ENCODE peak calls at places on chromosomes 1 and 21, in nine cellular contexts. N, E, S, J, M, K, O, L and F are unnamed samples.

GRCh38 chr1:94191216-94191615 is 46.2 kb downstream of the ARHGAP29 start:
- DNase-seq in J (no peak), E (no peak), N (no peak), L (no peak), O (no peak), K (no peak), S (no peak), M (no peak), F (no peak)

GRCh38 chr1:33455537-33456301 is 16.7 kb upstream of the ZSCAN20 start:
- DNase-seq in M (peak; percentile 49), E (peak; percentile 32), S (peak; percentile 74), O (peak; percentile 77), N (no peak), J (no peak), K (no peak), L (no peak), F (peak; percentile 83)

GRCh38 chr1:217133958-217134856 is 411.0 kb upstream of the ESRRG start:
- DNase-seq in S (no peak), L (no peak), N (no peak), E (no peak), J (no peak), M (no peak), K (no peak), O (no peak), F (no peak)

GRCh38 chr1:89952021-89952995 is 42.6 kb upstream of the ZNF326 start:
- DNase-seq in M (no peak), J (peak; percentile 53), L (no peak), S (no peak), N (no peak), O (no peak), K (no peak), E (no peak), F (no peak)

GRCh38 chr1:185789846-185790735 is 55.9 kb downstream of the HMCN1 start:
- DNase-seq in M (no peak), J (no peak), S (peak; percentile 25), K (no peak), L (no peak), N (no peak), E (no peak), O (no peak), F (no peak)

GRCh38 chr1:92441316-92442311 is 45.1 kb downstream of the GFI1 start:
- DNase-seq in O (peak; percentile 56), K (no peak), N (no peak), L (no peak), S (no peak), M (peak; percentile 83), J (no peak), E (no peak), F (no peak)

GRCh38 chr1:235649722-235650163 is at the start of gene GNG4:
- DNase-seq in M (peak; percentile 65), L (no peak), N (no peak), E (peak; percentile 27), O (no peak), K (peak; percentile 27), J (no peak), S (no peak), F (peak; percentile 67)

GRCh38 chr1:151612506-151613274 is 840 bp downstream of the SNX27 start:
- DNase-seq in S (peak; percentile 25), K (no peak), O (peak; percentile 24), E (peak; percentile 16), M (no peak), L (peak; percentile 50), N (no peak), J (peak; percentile 62), F (peak; percentile 36)

GRCh38 chr1:47192458-47193384 is 2.9 kb upstream of the PDZK1IP1 start:
- DNase-seq in L (peak; percentile 73), J (peak; percentile 81), E (peak; percentile 40), O (peak; percentile 73), K (peak; percentile 53), M (peak; percentile 82), S (peak; percentile 47), N (peak; percentile 39), F (peak; percentile 83)

GRCh38 chr1:116772648-116773045 is 18.4 kb downstream of the CD2 start:
- DNase-seq in O (no peak), K (no peak), S (peak; percentile 48), M (no peak), N (no peak), J (peak; percentile 49), L (no peak), E (no peak), F (no peak)

GRCh38 chr1:217418241-217418840 is 212.5 kb downstream of the GPATCH2 start:
- DNase-seq in K (no peak), M (no peak), J (no peak), S (no peak), O (no peak), N (no peak), E (no peak), L (no peak), F (no peak)

GRCh38 chr1:226476066-226476465 is 68.2 kb upstream of the PARP1 start:
- DNase-seq in N (no peak), S (no peak), E (no peak), L (no peak), J (no peak), K (no peak), O (no peak), M (no peak), F (no peak)

GRCh38 chr1:101316801-101317200 is 80.0 kb downstream of the S1PR1 start:
- DNase-seq in O (no peak), J (no peak), N (no peak), S (no peak), M (no peak), K (no peak), L (no peak), E (no peak), F (no peak)

GRCh38 chr21:22201669-22202068 is 1203.5 kb downstream of the NCAM2 start:
- DNase-seq in O (no peak), M (no peak), J (no peak), L (no peak), S (no peak), K (no peak), N (no peak), E (no peak), F (no peak)

GRCh38 chr1:1569341-1569740 is 5.3 kb downstream of the SSU72 start:
- DNase-seq in S (no peak), M (no peak), J (no peak), E (no peak), O (no peak), N (no peak), L (no peak), K (no peak), F (no peak)

GRCh38 chr1:150551784-150552691 is 2.8 kb downstream of the ADAMTSL4 start:
- DNase-seq in J (no peak), N (no peak), K (no peak), O (peak; percentile 90), L (peak; percentile 90), M (peak; percentile 59), E (no peak), S (peak; percentile 70), F (no peak)

GRCh38 chr1:160166459-160166858 is 15.1 kb downstream of the ATP1A4 start:
- DNase-seq in L (no peak), E (no peak), K (no peak), S (no peak), O (no peak), M (no peak), N (no peak), J (no peak), F (no peak)

GRCh38 chr21:26835714-26836265 is 9.4 kb downstream of the ADAMTS1 start:
- DNase-seq in S (peak; percentile 25), L (no peak), O (no peak), N (no peak), M (no peak), E (no peak), K (no peak), J (no peak), F (no peak)

GRCh38 chr1:170887726-170888125 is 47.6 kb upstream of the MROH9 start:
- DNase-seq in S (no peak), E (no peak), L (no peak), O (no peak), J (no peak), M (no peak), K (no peak), N (no peak), F (no peak)

GRCh38 chr21:44260791-44261190 is 906 bp downstream of the DNMT3L start:
- DNase-seq in M (no peak), J (no peak), O (no peak), E (no peak), S (no peak), K (no peak), L (no peak), N (no peak), F (no peak)

GRCh38 chr1:110424699-110425098 is 17.2 kb upstream of the LAMTOR5 start:
- DNase-seq in M (no peak), E (no peak), K (no peak), L (no peak), N (no peak), O (no peak), J (no peak), S (no peak), F (no peak)

GRCh38 chr1:54243022-54243421 is 43.1 kb downstream of the MRPL37 start:
- DNase-seq in M (no peak), E (no peak), L (no peak), J (no peak), O (no peak), N (no peak), K (no peak), S (no peak), F (no peak)

GRCh38 chr1:225580180-225581099 is 72.5 kb downstream of the ENAH start:
- DNase-seq in J (no peak), M (no peak), K (no peak), S (no peak), N (no peak), E (no peak), O (no peak), L (no peak), F (peak; percentile 30)

GRCh38 chr1:241215203-241215602 is 141.8 kb downstream of the RGS7 start:
- DNase-seq in L (no peak), J (no peak), M (no peak), N (no peak), O (peak; percentile 16), K (no peak), S (no peak), E (no peak), F (no peak)

GRCh38 chr21:36209626-36210171 is 53.1 kb downstream of the DOP1B start:
- DNase-seq in O (peak; percentile 55), J (no peak), L (no peak), S (peak; percentile 73), E (peak; percentile 38), K (peak; percentile 23), M (peak; percentile 59), N (peak; percentile 2), F (peak; percentile 56)